ENCODE peak calls at places on chromosomes 7 and 10, in four cellular contexts. A is CD8-positive, alpha-beta memory T cell; H is T-helper 1 cell; U is NCI-H1105. Q is an unnamed sample.

GRCh38 chr7:155237297-155237696 is 60.4 kb upstream of the INSIG1 start:
- DNase-seq in A (no peak), U (no peak), H (no peak), Q (no peak)

GRCh38 chr7:66921918-66922486 is 977 bp downstream of the TMEM248 start:
- DNase-seq in U (no peak), H (peak), A (peak), Q (no peak)

GRCh38 chr7:28862876-28863275 is 95.3 kb downstream of the TRIL start:
- DNase-seq in H (no peak), U (no peak), A (no peak), Q (no peak)

GRCh38 chr10:94103192-94103591 is 109.5 kb downstream of the PLCE1 start:
- DNase-seq in A (no peak), U (no peak), H (no peak), Q (no peak)

GRCh38 chr7:8291742-8292141 is 29.8 kb upstream of the ICA1 start:
- DNase-seq in A (no peak), U (no peak), H (no peak), Q (no peak)

GRCh38 chr10:102646610-102647432 is 2.5 kb downstream of the TRIM8 start:
- DNase-seq in U (no peak), H (peak), A (no peak), Q (no peak)

GRCh38 chr7:46933596-46933995 is 648.3 kb downstream of the TNS3 start:
- DNase-seq in H (no peak), U (peak), A (no peak), Q (no peak)

GRCh38 chr10:77833792-77834191 is 92.8 kb downstream of the DLG5 start:
- DNase-seq in U (no peak), A (no peak), H (no peak), Q (no peak)

GRCh38 chr10:14253079-14253478 is 77.6 kb downstream of the FRMD4A start:
- DNase-seq in A (no peak), H (no peak), U (no peak), Q (no peak)

GRCh38 chr10:78950656-78951587 is 117.8 kb upstream of the ZMIZ1 start:
- DNase-seq in U (peak), A (no peak), H (no peak), Q (peak)

GRCh38 chr7:158494162-158494586 is 93.4 kb downstream of the PTPRN2 start:
- DNase-seq in A (no peak), U (no peak), H (no peak), Q (no peak)

GRCh38 chr10:60463726-60464125 is 74.1 kb upstream of the ANK3 start:
- DNase-seq in U (no peak), H (no peak), A (no peak), Q (no peak)

GRCh38 chr10:32239770-32240169 is 107.2 kb downstream of the EPC1 start:
- DNase-seq in U (no peak), H (no peak), A (no peak), Q (no peak)

GRCh38 chr10:101301111-101301731 is 52.7 kb upstream of the BTRC start:
- DNase-seq in H (peak), U (peak), A (no peak), Q (peak)

GRCh38 chr7:79386688-79387422 is 66.6 kb downstream of the MAGI2 start:
- DNase-seq in H (no peak), U (no peak), A (no peak), Q (no peak)

GRCh38 chr10:132133005-132133404 is 53.7 kb upstream of the DPYSL4 start:
- DNase-seq in U (no peak), A (no peak), H (no peak), Q (no peak)

GRCh38 chr10:14384096-14384730 is 53.5 kb upstream of the FRMD4A start:
- DNase-seq in H (no peak), A (no peak), U (no peak), Q (peak)

GRCh38 chr10:120981601-120982381 is 130.6 kb downstream of the WDR11 start:
- DNase-seq in U (no peak), A (no peak), H (no peak), Q (no peak)

GRCh38 chr7:157693521-157694388 is 357.0 kb downstream of the DNAJB6 start:
- DNase-seq in A (no peak), U (no peak), H (no peak), Q (no peak)

GRCh38 chr7:31890198-31890597 is 180.0 kb downstream of the PDE1C start:
- DNase-seq in H (no peak), U (no peak), A (no peak), Q (peak)

GRCh38 chr10:116146374-116146773 is 126.6 kb downstream of the GFRA1 start:
- DNase-seq in H (no peak), U (no peak), A (no peak), Q (no peak)

GRCh38 chr7:17131060-17131345 is 167.4 kb upstream of the AHR start:
- DNase-seq in H (no peak), U (no peak), A (no peak), Q (no peak)

GRCh38 chr10:77619964-77620703 is 17.5 kb downstream of the KCNMA1 start:
- DNase-seq in A (no peak), U (no peak), H (no peak), Q (no peak)

GRCh38 chr7:140673063-140673769 is 471 bp downstream of the ADCK2 start:
- DNase-seq in U (peak), H (peak), A (peak), Q (no peak)

GRCh38 chr10:119431768-119432135 is 110.8 kb downstream of the RGS10 start:
- DNase-seq in U (no peak), H (no peak), A (no peak), Q (no peak)

GRCh38 chr10:58637372-58637771 is 124.7 kb downstream of the BICC1 start:
- DNase-seq in A (no peak), U (no peak), H (no peak), Q (no peak)

GRCh38 chr10:132612571-132613504 is 75.3 kb downstream of the INPP5A start:
- DNase-seq in H (no peak), U (no peak), A (no peak), Q (no peak)

GRCh38 chr10:97701438-97702064 is 12.0 kb upstream of the MARVELD1 start:
- DNase-seq in H (peak), A (no peak), U (peak), Q (no peak)

GRCh38 chr7:155951554-155952158 is 139.4 kb upstream of the SHH start:
- DNase-seq in U (no peak), H (peak), A (no peak), Q (peak)

GRCh38 chr10:96991313-96991841 is 159.3 kb downstream of the LCOR start:
- DNase-seq in A (no peak), U (no peak), H (no peak), Q (peak)

GRCh38 chr10:1380075-1380793 is 324.0 kb downstream of the WDR37 start:
- DNase-seq in H (no peak), U (no peak), A (no peak), Q (no peak)

GRCh38 chr7:27641576-27642230 is 21.0 kb downstream of the HIBADH start:
- DNase-seq in A (no peak), H (no peak), U (no peak), Q (no peak)

GRCh38 chr10:76195990-76196389 is 764.6 kb downstream of the LRMDA start:
- DNase-seq in A (no peak), U (no peak), H (no peak), Q (no peak)

GRCh38 chr10:124734311-124735166 is 9.6 kb downstream of the FAM53B start:
- DNase-seq in U (no peak), A (no peak), H (peak), Q (no peak)

GRCh38 chr7:27302590-27302989 is 60.0 kb downstream of the EVX1 start:
- DNase-seq in H (no peak), A (no peak), U (no peak), Q (no peak)

GRCh38 chr10:69577268-69578232 is 4.3 kb upstream of the NEUROG3 start:
- DNase-seq in A (no peak), U (peak), H (no peak), Q (no peak)